ENCODE peak calls at places on chromosomes 16 and 17, in four cellular contexts. C, M, U and D are unnamed samples.

GRCh38 chr17:77824780-77825280 is 133.7 kb upstream of the TNRC6C start:
- DNase-seq in M (no peak), C (no peak), U (no peak), D (no peak)

GRCh38 chr17:80891096-80892018 is 100.3 kb upstream of the CHMP6 start:
- DNase-seq in M (peak; percentile 74), U (no peak), C (peak; percentile 94), D (no peak)

GRCh38 chr17:45302649-45303173 is 14.1 kb downstream of the MAP3K14 start:
- DNase-seq in U (no peak), C (peak; percentile 76), M (no peak), D (no peak)

GRCh38 chr16:16124438-16124837 is 98.9 kb downstream of the ABCC6 start:
- DNase-seq in U (no peak), C (no peak), M (no peak), D (no peak)

GRCh38 chr17:51734976-51735375 is 423.5 kb downstream of the CA10 start:
- DNase-seq in M (no peak), C (no peak), U (no peak), D (no peak)

GRCh38 chr17:14604920-14605599 is 304.2 kb downstream of the HS3ST3B1 start:
- DNase-seq in M (no peak), C (no peak), U (no peak), D (no peak)

GRCh38 chr17:37400505-37400904 is 6.1 kb downstream of the ACACA start:
- DNase-seq in U (no peak), M (no peak), C (no peak), D (no peak)

GRCh38 chr16:80142276-80142675 is 398.5 kb upstream of the DYNLRB2 start:
- DNase-seq in M (no peak), U (no peak), C (no peak), D (no peak)

GRCh38 chr17:17191346-17191792 is 14.8 kb downstream of the PLD6 start:
- DNase-seq in C (peak; percentile 88), M (peak; percentile 93), U (peak; percentile 35), D (no peak)

GRCh38 chr17:13996758-13997157 is 72.5 kb upstream of the COX10 start:
- DNase-seq in C (no peak), U (no peak), M (no peak), D (no peak)

GRCh38 chr17:62627904-62628603 is 584 bp downstream of the MRC2 start:
- DNase-seq in M (peak; percentile 55), C (peak; percentile 74), U (peak; percentile 53), D (no peak)

GRCh38 chr16:57318240-57318970 is 33.9 kb upstream of the PLLP start:
- DNase-seq in U (peak; percentile 90), C (peak; percentile 39), M (no peak), D (no peak)

GRCh38 chr16:89574681-89575246 is 794 bp upstream of the CPNE7 start:
- DNase-seq in M (peak; percentile 63), U (peak; percentile 90), C (peak; percentile 61), D (no peak)

GRCh38 chr17:70872194-70872593 is 702.9 kb downstream of the KCNJ2 start:
- DNase-seq in U (no peak), M (no peak), C (no peak), D (no peak)

GRCh38 chr16:80883816-80884215 is 79.4 kb upstream of the CDYL2 start:
- DNase-seq in U (no peak), C (no peak), M (no peak), D (no peak)

GRCh38 chr17:16328997-16329396 is 24.3 kb downstream of the CENPV start:
- DNase-seq in C (no peak), U (peak; percentile 22), M (peak; percentile 6), D (no peak)

GRCh38 chr16:51814617-51815016 is 663.5 kb upstream of the SALL1 start:
- DNase-seq in C (no peak), M (no peak), U (no peak), D (no peak)

GRCh38 chr17:21371511-21372081 is 4.6 kb upstream of the KCNJ12 start:
- DNase-seq in M (no peak), U (no peak), C (no peak), D (no peak)

GRCh38 chr16:29900102-29900887 is at the start of gene ASPHD1:
- DNase-seq in C (peak; percentile 86), M (peak; percentile 49), U (peak; percentile 87), D (no peak)

GRCh38 chr16:20938426-20938825 is 37.9 kb downstream of the LYRM1 start:
- DNase-seq in U (no peak), M (peak; percentile 19), C (peak; percentile 56), D (no peak)

GRCh38 chr16:85615014-85615851 is 2.1 kb downstream of the GSE1 start:
- DNase-seq in U (peak; percentile 86), C (no peak), M (no peak), D (no peak)

GRCh38 chr16:65057184-65057583 is 64.7 kb downstream of the CDH11 start:
- DNase-seq in C (no peak), U (no peak), M (no peak), D (no peak)

GRCh38 chr16:49652441-49653175 is 203.3 kb downstream of the ZNF423 start:
- DNase-seq in U (peak; percentile 22), M (no peak), C (no peak), D (no peak)

GRCh38 chr16:87720411-87720810 is 45.4 kb downstream of the KLHDC4 start:
- DNase-seq in C (no peak), M (no peak), U (no peak), D (no peak)

GRCh38 chr17:57419940-57420522 is 163.7 kb downstream of the MSI2 start:
- DNase-seq in M (no peak), U (no peak), C (no peak), D (no peak)

GRCh38 chr17:50564916-50565315 is 4.4 kb downstream of the CACNA1G start:
- DNase-seq in M (no peak), U (peak; percentile 45), C (peak; percentile 56), D (no peak)

GRCh38 chr16:81005644-81006471 is 827 bp downstream of the CMC2 start:
- DNase-seq in U (peak; percentile 33), M (peak; percentile 39), C (peak; percentile 23), D (no peak)

GRCh38 chr17:74738051-74738996 is 1.3 kb downstream of the RAB37 start:
- DNase-seq in M (no peak), C (no peak), U (no peak), D (no peak)

GRCh38 chr16:69611103-69611640 is 45.4 kb downstream of the NFAT5 start:
- DNase-seq in C (no peak), U (no peak), M (no peak), D (no peak)

GRCh38 chr16:15829460-15829859 is 27.4 kb downstream of the MYH11 start:
- DNase-seq in U (peak; percentile 30), M (no peak), C (peak; percentile 68), D (no peak)

GRCh38 chr17:1920948-1921351 is 91.1 kb downstream of the RPA1 start:
- DNase-seq in C (no peak), U (no peak), M (no peak), D (no peak)

GRCh38 chr16:54931041-54931756 is 534 bp downstream of the IRX5 start:
- DNase-seq in M (peak; percentile 27), U (peak; percentile 52), C (no peak), D (no peak)

GRCh38 chr16:54930034-54930938 is at the start of gene IRX5:
- DNase-seq in C (peak; percentile 81), M (peak; percentile 89), U (peak; percentile 97), D (no peak)

GRCh38 chr16:54928421-54929089 is 2.1 kb upstream of the IRX5 start:
- DNase-seq in M (peak; percentile 24), C (no peak), U (peak; percentile 46), D (no peak)

GRCh38 chr16:54928016-54928356 is 2.7 kb upstream of the IRX5 start:
- DNase-seq in M (peak; percentile 42), C (no peak), U (no peak), D (no peak)

GRCh38 chr16:54929090-54930033 is 1.3 kb upstream of the IRX5 start:
- DNase-seq in M (peak; percentile 98), C (peak; percentile 94), U (peak; percentile 99), D (peak; percentile 62)
- H3K4me3 ChIP-seq in M (peak overlapping the region; percentile 57), C (peak overlapping the region; percentile 53), U (peak overlapping the region; percentile 52), D (peak overlapping the region; percentile 82)

DNA sequence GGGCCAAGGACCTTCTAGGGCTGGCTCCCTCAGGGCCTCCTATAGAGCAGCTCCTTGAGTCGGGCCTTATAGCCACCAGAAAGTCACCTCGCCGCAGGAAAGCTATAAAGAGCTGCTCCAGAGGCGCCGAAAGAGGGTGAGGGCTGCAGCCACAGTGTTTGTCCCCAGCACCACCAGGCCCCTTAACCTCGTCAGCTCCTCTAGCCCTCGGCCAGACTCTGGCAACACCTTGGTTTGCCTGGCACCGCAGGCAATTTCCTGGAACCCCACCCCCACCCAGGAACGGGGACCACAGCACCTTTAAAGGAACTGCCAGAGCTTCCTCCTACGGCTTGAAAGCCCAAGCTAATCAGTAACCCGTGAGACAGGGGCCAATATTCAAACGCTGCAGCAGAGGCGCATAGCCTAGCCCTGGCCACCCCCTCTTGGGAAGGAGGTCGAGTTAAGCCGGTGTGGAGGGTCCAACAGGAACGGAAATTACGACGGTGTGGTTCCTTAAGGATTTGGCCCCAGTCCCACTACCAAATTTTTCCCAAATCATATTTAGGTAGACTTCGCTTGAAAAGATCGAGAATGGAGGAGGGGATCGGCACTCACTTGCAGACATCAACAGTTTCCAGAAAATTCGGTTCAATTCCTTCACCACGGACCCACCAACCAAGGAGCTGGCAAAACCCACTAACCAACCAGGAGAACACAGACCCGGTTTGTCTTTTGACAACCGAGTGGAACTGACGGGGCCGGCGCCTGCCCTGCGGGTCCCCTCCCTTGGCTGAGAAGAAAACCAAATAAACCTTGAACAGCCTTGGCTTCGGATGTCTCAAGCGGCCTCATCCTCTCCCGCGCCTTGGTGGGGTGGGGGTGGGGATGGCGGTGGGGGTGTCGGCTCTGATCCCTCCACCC is 3.0 kb downstream of the HOXB6 start:
- DNase-seq in C (no peak), U (no peak), M (no peak), D (no peak)
- H3K9ac ChIP-seq in C (no peak overlapping the region), U (peak overlapping the region; percentile 9), M (no peak overlapping the region), D (peak overlapping the region; percentile 20)

DNA sequence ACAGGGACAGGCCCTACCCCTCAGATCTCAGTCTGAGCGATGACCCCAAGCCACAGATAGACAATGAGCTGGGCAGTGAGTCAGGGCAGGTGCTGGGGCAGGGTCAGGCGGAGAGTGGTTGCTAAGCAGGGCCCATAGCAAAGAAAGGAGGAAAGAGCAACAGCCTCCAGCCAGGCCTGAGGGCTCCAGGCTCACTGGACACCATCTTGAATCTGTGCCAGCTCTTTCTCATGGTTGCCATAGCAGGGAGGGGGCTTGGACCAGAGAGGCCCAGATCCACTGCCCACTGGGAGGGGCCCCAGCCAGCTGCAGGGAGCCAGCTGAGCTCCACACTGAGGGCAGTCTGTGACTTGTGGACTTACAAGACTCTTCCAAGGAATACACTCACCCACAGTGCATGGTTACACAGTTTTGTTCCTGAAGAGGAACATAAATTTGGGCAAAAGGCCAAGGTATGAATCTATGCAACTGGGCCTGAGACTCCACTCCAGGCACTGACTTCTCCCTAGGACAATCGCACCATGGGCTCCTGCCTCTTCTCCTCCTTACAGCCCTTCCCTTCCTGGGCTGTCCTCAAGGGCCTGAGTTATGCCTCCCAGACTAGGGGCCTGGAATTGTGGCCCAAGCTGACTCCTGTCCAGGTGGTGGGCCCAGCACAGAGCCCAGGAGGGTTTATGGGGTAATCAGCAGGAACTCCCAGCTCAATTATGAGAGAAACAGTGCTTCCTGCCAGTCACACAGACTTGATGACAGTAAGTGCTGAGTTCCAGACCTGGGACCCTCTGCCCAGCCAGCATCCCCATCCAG is 59.9 kb downstream of the BEAN1 start:
- DNase-seq in M (peak; percentile 69), U (no peak), C (peak; percentile 83), D (no peak)
- H3K27ac ChIP-seq in M (no peak overlapping the region), U (no peak overlapping the region), C (no peak overlapping the region), D (no peak overlapping the region)

DNA sequence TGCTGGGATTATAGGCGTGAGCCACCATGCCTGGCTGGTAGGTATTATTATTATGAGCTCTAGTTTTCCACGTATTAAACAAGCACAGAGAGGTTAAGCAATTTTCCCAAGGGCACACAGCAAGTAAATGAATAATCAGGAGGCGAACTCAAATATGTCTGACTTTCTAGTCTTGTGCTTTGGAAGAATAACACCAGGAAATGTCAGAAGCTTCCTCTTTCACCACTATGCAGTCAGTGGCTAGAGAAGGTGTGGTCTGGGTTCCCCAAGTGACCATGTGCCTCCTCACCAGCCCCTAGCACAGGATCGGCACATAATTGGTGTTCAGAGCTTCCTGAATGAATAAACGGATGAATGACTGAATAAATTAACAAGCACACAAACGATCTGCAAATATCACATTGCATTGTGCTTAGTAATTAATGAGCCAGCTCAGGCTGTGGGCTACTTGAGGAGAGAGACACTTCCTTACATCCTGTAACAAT is 21.6 kb upstream of the SCNN1B start:
- DNase-seq in M (no peak), C (no peak), U (no peak), D (no peak)
- H3K4me3 ChIP-seq in M (no peak overlapping the region), C (no peak overlapping the region), U (no peak overlapping the region), D (no peak overlapping the region)